ENCODE peak calls at places on chromosomes 2 and 18, in four cellular contexts. R is suprapubic skin, Y is A549, I is IMR-90. V is an unnamed sample.
A peak's percentile ranks its signal among the peaks of the same experiment; 100 is the strongest.

GRCh38 chr2:219182331-219183150 is 4.5 kb downstream of the RETREG2 start:
- DNase-seq in I (no peak), Y (no peak), R (peak; percentile 57), V (no peak)

GRCh38 chr2:236631361-236632291 is 62.0 kb downstream of the ACKR3 start:
- DNase-seq in I (no peak), R (peak; percentile 50), Y (no peak), V (no peak)

GRCh38 chr2:170229744-170230143 is 51.8 kb downstream of the MYO3B start:
- DNase-seq in R (no peak), I (peak; percentile 5), Y (no peak), V (no peak)

GRCh38 chr2:152635635-152636298 is 81.5 kb downstream of the PRPF40A start:
- DNase-seq in R (peak; percentile 68), I (peak; percentile 53), Y (peak; percentile 60), V (peak; percentile 74)

GRCh38 chr18:78837766-78838165 is 141.9 kb upstream of the SALL3 start:
- DNase-seq in Y (no peak), R (no peak), I (no peak), V (no peak)

GRCh38 chr2:150426315-150426714 is 61.2 kb downstream of the RND3 start:
- DNase-seq in R (no peak), I (peak; percentile 15), Y (no peak), V (no peak)

GRCh38 chr18:46397174-46397573 is 259.8 kb downstream of the LOXHD1 start:
- DNase-seq in Y (no peak), R (no peak), I (no peak), V (no peak)

GRCh38 chr2:160375037-160375436 is 118.6 kb downstream of the RBMS1 start:
- DNase-seq in I (peak; percentile 87), R (no peak), Y (peak; percentile 49), V (no peak)

GRCh38 chr2:137237055-137237454 is 471.7 kb downstream of the THSD7B start:
- DNase-seq in R (no peak), Y (no peak), I (no peak), V (no peak)

GRCh38 chr2:62176771-62177170 is 19.1 kb upstream of the B3GNT2 start:
- DNase-seq in I (no peak), Y (no peak), R (no peak), V (no peak)

GRCh38 chr18:57422313-57422872 is 12.8 kb upstream of the ONECUT2 start:
- DNase-seq in Y (no peak), R (no peak), I (no peak), V (no peak)

GRCh38 chr2:112811841-112812306 is 24.7 kb downstream of the IL1B start:
- DNase-seq in I (peak; percentile 96), R (no peak), Y (peak; percentile 64), V (peak; percentile 31)

GRCh38 chr2:54945401-54946219 is 104.6 kb downstream of the RTN4 start:
- DNase-seq in Y (peak; percentile 24), R (peak; percentile 90), I (peak; percentile 68), V (peak; percentile 54)

GRCh38 chr2:165109915-165110314 is 93.9 kb downstream of the SCN3A start:
- DNase-seq in R (no peak), Y (no peak), I (no peak), V (no peak)

GRCh38 chr18:21741511-21742322 is 1.1 kb downstream of the MIB1 start:
- DNase-seq in R (peak; percentile 69), I (peak; percentile 9), Y (peak; percentile 4), V (peak; percentile 43)

GRCh38 chr18:25019086-25019860 is 332.7 kb downstream of the ZNF521 start:
- DNase-seq in R (no peak), I (no peak), Y (no peak), V (no peak)

GRCh38 chr2:96113367-96113677 is 3.0 kb downstream of the ADRA2B start:
- DNase-seq in Y (no peak), R (no peak), I (no peak), V (no peak)

GRCh38 chr2:158907926-158908462 is 60.4 kb upstream of the TANC1 start:
- DNase-seq in I (no peak), Y (no peak), R (no peak), V (no peak)

GRCh38 chr18:55778731-55779460 is 190.9 kb upstream of the TCF4 start:
- DNase-seq in Y (no peak), I (no peak), R (no peak), V (no peak)

GRCh38 chr2:201959626-201960025 is 74.0 kb upstream of the FZD7 start:
- DNase-seq in I (no peak), R (no peak), Y (no peak), V (no peak)

GRCh38 chr2:145748927-145749326 is 1229.0 kb upstream of the ZEB2 start:
- DNase-seq in I (no peak), Y (no peak), R (no peak), V (no peak)

GRCh38 chr2:230794472-230794871 is 70.3 kb upstream of the ITM2C start:
- DNase-seq in Y (no peak), I (peak; percentile 19), R (no peak), V (no peak)

GRCh38 chr2:73685770-73686438 is 43.7 kb upstream of the NAT8 start:
- DNase-seq in Y (peak; percentile 14), I (no peak), R (no peak), V (peak; percentile 55)

DNA sequence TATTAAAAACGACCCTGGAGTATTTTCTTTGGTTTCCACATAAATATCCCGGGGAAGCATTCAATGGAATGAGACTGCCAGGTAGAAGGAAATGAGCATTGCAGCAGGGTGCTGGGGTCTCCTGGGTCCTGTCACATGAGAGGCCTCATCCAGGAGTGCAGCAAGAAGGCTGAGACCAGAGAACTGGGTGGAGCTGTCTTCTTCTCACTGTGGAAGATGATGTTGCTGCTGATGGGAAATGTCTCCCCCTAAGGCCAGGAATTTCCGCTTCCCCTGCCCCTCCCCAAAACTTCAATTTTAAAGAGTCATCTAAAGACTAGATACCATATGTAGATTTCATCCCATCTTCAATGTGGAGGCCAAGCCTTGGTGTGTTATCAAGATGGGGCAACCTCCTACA is 95.2 kb upstream of the SIX2 start:
- DNase-seq in R (no peak), Y (no peak), I (no peak), V (no peak)
- TF ChIP-seq CTCF in R (no peak), Y (no peak), I (no peak), V (no peak)

GRCh38 chr2:241225545-241225944 is 37.1 kb downstream of the ANO7 start:
- DNase-seq in R (peak; percentile 51), I (no peak), Y (no peak), V (no peak)

GRCh38 chr2:241225983-241226382 is 37.5 kb downstream of the ANO7 start:
- DNase-seq in Y (no peak), I (no peak), R (peak; percentile 47), V (no peak)

GRCh38 chr2:241228081-241228859 is 39.8 kb downstream of the ANO7 start:
- DNase-seq in R (no peak), I (no peak), Y (no peak), V (no peak)

GRCh38 chr2:241227635-241227993 is 39.1 kb downstream of the ANO7 start:
- DNase-seq in Y (no peak), I (no peak), R (no peak), V (no peak)

DNA sequence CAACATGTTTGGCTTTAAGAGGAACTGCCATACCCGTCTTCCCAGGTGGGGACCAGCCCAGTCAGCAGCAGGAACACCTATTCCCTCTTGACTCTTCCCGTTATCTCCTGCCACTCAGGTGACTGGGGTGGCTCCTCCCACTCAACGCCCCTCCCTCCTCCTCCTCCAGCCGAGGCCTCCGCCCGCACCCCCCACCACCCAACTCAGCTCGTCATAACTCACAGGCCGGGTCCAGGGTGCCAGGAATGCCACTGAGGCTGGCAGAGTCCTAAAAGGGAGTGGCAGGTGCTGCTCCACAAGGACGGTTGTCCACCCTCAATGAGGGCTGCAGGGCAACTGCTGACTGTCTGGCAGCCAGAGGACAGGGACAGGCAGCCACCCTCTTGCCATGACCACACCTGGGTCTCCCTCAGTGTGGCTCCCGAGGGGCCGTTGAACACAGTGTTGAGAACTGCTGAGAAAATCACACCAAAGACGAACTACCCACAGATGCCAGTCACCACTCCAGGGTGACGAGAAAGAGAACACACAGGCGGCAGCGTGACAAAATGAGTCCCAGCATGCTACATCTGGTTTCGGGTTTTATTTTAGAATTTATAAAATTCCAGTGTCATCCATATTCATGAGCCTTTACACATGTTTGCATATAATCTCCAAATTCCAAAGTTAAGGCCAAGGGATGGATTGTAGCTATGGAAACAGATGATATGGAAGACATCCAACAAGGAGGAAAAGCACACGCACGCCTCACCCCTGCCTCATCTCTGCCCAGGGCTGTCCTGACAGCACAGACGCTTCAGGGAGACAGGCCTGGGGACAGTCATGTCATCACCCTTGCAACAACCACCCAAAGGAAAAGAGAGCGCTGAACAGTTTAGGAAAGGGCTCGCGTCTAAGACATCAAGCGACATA is 38.5 kb downstream of the ANO7 start:
- DNase-seq in R (peak; percentile 57), Y (no peak), I (peak; percentile 15), V (no peak)
- TF ChIP-seq POLR2A in R (no peak), Y (no peak), I (no peak), V (no peak)

DNA sequence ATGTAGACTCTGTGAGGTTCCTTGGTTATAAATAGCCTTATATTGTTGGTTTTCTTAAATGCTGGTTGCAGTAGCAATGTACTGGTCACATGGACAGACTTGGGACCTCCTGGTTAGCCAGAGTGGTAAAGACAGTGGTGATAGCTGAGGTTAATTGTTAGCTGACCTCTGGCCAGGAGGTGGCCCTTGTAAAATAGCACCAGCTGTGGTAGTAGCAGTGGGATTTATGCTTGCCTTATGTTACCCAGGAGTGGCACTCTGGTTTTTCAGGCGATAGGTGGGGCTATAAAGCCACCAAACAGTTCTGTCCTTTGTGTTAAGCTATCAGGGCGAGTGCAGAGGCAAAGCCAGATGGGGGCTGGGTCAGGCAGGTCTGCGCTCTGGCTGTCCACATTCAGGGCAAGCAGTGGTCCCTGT is 94.8 kb upstream of the SRD5A2 start:
- DNase-seq in I (no peak), R (no peak), Y (peak; percentile 55), V (peak; percentile 24)
- TF ChIP-seq CTCF in I (no peak), R (no peak), Y (peak; percentile 48), V (no peak)

GRCh38 chr2:27379840-27380625 is 501 bp downstream of the ZNF513 start:
- DNase-seq in R (peak; percentile 87), Y (peak; percentile 59), I (peak; percentile 76), V (peak; percentile 65)

GRCh38 chr2:27378809-27379290 is 1.7 kb downstream of the ZNF513 start:
- DNase-seq in Y (no peak), R (no peak), I (no peak), V (no peak)

GRCh38 chr2:27381577-27382181 is 1.1 kb upstream of the ZNF513 start:
- DNase-seq in R (no peak), I (no peak), Y (no peak), V (no peak)

GRCh38 chr2:27379383-27379839 is 1.1 kb downstream of the ZNF513 start:
- DNase-seq in Y (no peak), R (no peak), I (no peak), V (no peak)

DNA sequence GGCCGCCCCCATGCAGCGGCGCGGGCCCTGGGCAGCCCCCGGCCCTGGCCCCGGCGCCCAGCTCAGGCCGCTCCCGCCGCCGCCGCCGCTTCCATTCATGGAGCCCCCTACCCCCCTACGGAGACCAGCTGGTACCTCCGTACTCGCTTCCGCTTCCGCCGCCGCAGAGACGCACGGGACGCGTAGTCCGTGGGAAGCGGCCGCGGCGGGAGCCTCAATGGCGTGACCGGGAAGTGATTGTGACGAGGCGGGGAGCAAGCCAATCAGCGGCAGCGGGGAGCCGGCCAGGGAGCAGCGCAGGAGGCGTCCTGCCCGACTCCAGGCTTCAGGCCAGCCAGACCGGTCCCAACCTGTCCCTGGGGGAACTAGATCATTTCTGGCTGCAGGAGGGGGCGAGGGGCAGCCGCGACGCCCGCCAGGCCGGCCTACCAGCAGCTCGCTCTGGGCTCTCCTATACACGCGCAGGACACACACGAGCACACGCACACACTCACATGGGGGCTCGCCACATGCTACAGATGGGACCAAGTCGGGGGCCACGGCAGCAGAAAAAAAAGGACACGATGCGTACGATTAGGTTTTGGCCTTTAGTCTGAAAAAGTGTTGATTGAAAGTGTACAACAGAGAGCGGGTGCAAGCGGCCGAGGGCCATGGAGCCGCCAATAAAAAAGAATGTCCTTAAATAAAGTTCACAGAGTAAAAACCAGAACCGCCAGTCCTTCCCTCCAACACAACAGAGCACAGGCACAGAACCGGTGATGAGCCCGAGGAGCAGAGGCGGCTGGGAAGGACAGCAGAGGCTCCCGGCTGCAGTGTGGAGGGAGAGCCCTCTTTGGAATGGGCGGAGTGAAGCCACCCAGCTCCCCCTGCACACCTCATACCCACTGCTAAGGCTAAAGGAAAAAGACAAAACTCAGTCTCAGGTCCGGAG is at the start of gene ZNF513:
- DNase-seq in I (peak; percentile 93), R (peak; percentile 98), Y (peak; percentile 94), V (peak; percentile 97)
- TF ChIP-seq POLR2A in I (peak; percentile 46), R (peak; percentile 27), Y (peak; percentile 56), V (peak; percentile 88)

V was measured in body of pancreas.